ENCODE peak calls at places on chromosomes 11 and 22, in five cellular contexts. J is IMR-90, K is HCT116, W is fibroblast of lung, Z is mesendoderm. R is an unnamed sample.

GRCh38 chr11:68043029-68043348 is 4.2 kb downstream of the TCIRG1 start:
- DNase-seq in J (no peak), K (no peak), W (no peak), Z (no peak), R (no peak)

GRCh38 chr22:38733329-38734202 is 22.2 kb downstream of the SUN2 start:
- DNase-seq in J (peak; percentile 55), K (no peak), W (peak; percentile 53), Z (no peak), R (peak; percentile 86)

GRCh38 chr22:45896153-45896951 is 80.6 kb downstream of the WNT7B start:
- DNase-seq in J (no peak), K (no peak), W (no peak), Z (peak; percentile 75), R (peak; percentile 84)

GRCh38 chr11:64872790-64873488 is 5.5 kb downstream of the EHD1 start:
- DNase-seq in J (no peak), K (no peak), W (no peak), Z (no peak), R (no peak)

GRCh38 chr22:24521791-24522245 is 26.7 kb downstream of the UPB1 start:
- DNase-seq in J (peak; percentile 60), K (peak; percentile 86), W (peak; percentile 52), Z (peak; percentile 95), R (peak; percentile 92)

GRCh38 chr22:46050916-46051614 is 74.1 kb upstream of the WNT7B start:
- DNase-seq in J (no peak), K (no peak), W (no peak), Z (no peak), R (peak; percentile 35)

GRCh38 chr22:26581769-26582168 is 8.2 kb downstream of the TPST2 start:
- DNase-seq in J (no peak), K (no peak), W (no peak), Z (no peak), R (no peak)

GRCh38 chr22:36816635-36817428 is at the start of gene PVALB:
- DNase-seq in J (peak; percentile 13), K (no peak), W (peak; percentile 22), Z (peak; percentile 38), R (peak; percentile 79)

GRCh38 chr22:38038426-38038825 is 18.8 kb upstream of the PICK1 start:
- DNase-seq in J (no peak), K (no peak), W (no peak), Z (no peak), R (no peak)

GRCh38 chr11:61775106-61775505 is 17.3 kb downstream of the TMEM258 start:
- DNase-seq in J (no peak), K (no peak), W (no peak), Z (no peak), R (no peak)

GRCh38 chr11:85694385-85694980 is 8.5 kb upstream of the CCDC89 start:
- DNase-seq in J (peak; percentile 71), K (peak; percentile 18), W (peak; percentile 81), Z (peak; percentile 46), R (no peak)

GRCh38 chr11:134725939-134726639 is 314.0 kb upstream of the B3GAT1 start:
- DNase-seq in J (no peak), K (peak; percentile 35), W (no peak), Z (peak; percentile 46), R (peak; percentile 71)

GRCh38 chr11:81007046-81007445 is 1566.2 kb upstream of the TENM4 start:
- DNase-seq in J (peak; percentile 14), K (no peak), W (peak; percentile 72), Z (no peak), R (no peak)

GRCh38 chr22:41446057-41446501 is 522 bp downstream of the TOB2 start:
- DNase-seq in J (no peak), K (no peak), W (no peak), Z (no peak), R (peak; percentile 67)

GRCh38 chr11:122394326-122394725 is 261.2 kb upstream of the UBASH3B start:
- DNase-seq in J (no peak), K (no peak), W (no peak), Z (no peak), R (no peak)

GRCh38 chr11:43825217-43825816 is 55.3 kb upstream of the ALKBH3 start:
- DNase-seq in J (peak; percentile 35), K (peak; percentile 31), W (peak; percentile 55), Z (peak; percentile 41), R (peak; percentile 54)

GRCh38 chr11:75625970-75626691 is 42.7 kb downstream of the MAP6 start:
- DNase-seq in J (peak; percentile 95), K (no peak), W (peak; percentile 90), Z (peak; percentile 73), R (no peak)

GRCh38 chr22:26949193-26949592 is 291.8 kb downstream of the MIAT start:
- DNase-seq in J (peak; percentile 19), K (no peak), W (peak; percentile 12), Z (peak; percentile 15), R (peak; percentile 80)

GRCh38 chr11:38543311-38543710 is 1945.3 kb upstream of the RAG2 start:
- DNase-seq in J (peak; percentile 41), K (no peak), W (peak; percentile 46), Z (peak; percentile 16), R (no peak)

GRCh38 chr11:61923166-61924015 is 6.0 kb upstream of the RAB3IL1 start:
- DNase-seq in J (peak; percentile 63), K (no peak), W (peak; percentile 73), Z (peak; percentile 83), R (peak; percentile 81)

GRCh38 chr11:65767406-65767805 is 13.4 kb downstream of the AP5B1 start:
- DNase-seq in J (no peak), K (no peak), W (peak; percentile 59), Z (no peak), R (no peak)

GRCh38 chr11:1906623-1907423 is 12.7 kb upstream of the TNNT3 start:
- DNase-seq in J (no peak), K (no peak), W (no peak), Z (no peak), R (peak; percentile 62)

GRCh38 chr11:93389737-93390136 is 59.2 kb downstream of the DEUP1 start:
- DNase-seq in J (no peak), K (no peak), W (no peak), Z (no peak), R (no peak)

GRCh38 chr11:89498845-89499448 is 7.8 kb upstream of the NOX4 start:
- DNase-seq in J (no peak), K (peak; percentile 13), W (no peak), Z (peak; percentile 39), R (no peak)

GRCh38 chr11:109166441-109166840 is 255.5 kb upstream of the C11orf87 start:
- DNase-seq in J (no peak), K (no peak), W (no peak), Z (no peak), R (no peak)

GRCh38 chr11:120413480-120413879 is 77.3 kb downstream of the ARHGEF12 start:
- DNase-seq in J (peak; percentile 85), K (no peak), W (peak; percentile 40), Z (no peak), R (no peak)

GRCh38 chr11:118947091-118947490 is 9.0 kb upstream of the UPK2 start:
- DNase-seq in J (no peak), K (no peak), W (no peak), Z (no peak), R (no peak)

GRCh38 chr11:66289548-66290331 is 797 bp upstream of the YIF1A start:
- DNase-seq in J (no peak), K (no peak), W (no peak), Z (peak; percentile 94), R (peak; percentile 96)

GRCh38 chr22:39662677-39663034 is 92.1 kb downstream of the CACNA1I start:
- DNase-seq in J (no peak), K (no peak), W (no peak), Z (peak; percentile 32), R (no peak)

GRCh38 chr22:46501701-46502100 is 35.7 kb downstream of the CELSR1 start:
- DNase-seq in J (peak; percentile 76), K (no peak), W (peak; percentile 9), Z (no peak), R (no peak)

GRCh38 chr11:77039491-77040400 is 5.5 kb downstream of the B3GNT6 start:
- DNase-seq in J (peak; percentile 33), K (no peak), W (peak; percentile 42), Z (peak; percentile 81), R (peak; percentile 89)

GRCh38 chr11:110323786-110324185 is 27.4 kb upstream of the RDX start:
- DNase-seq in J (no peak), K (no peak), W (no peak), Z (no peak), R (no peak)

GRCh38 chr22:24416095-24416494 is 11.3 kb upstream of the ADORA2A start:
- DNase-seq in J (no peak), K (no peak), W (no peak), Z (no peak), R (no peak)

GRCh38 chr22:35313311-35314121 is 13.8 kb downstream of the TOM1 start:
- DNase-seq in J (peak; percentile 96), K (no peak), W (peak; percentile 69), Z (no peak), R (no peak)

DNA sequence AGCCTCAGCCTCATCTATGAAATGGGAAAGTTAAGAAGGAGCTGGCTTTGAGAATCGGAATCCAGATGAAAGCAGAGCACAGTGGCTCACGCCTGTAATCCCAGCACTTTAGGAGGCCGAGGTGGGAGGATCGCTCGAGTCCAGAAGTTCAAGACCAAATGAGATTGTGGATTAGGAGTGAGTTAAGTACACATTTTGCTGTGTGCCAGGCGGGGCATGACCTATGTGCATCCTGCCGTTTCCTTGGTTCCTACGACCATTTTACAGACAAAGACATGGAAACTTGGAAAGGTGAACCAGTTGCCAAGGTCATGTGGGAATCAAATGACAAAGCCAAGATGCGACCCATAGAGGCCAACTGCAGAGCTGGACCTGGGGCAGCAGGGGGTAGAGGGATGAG is 4.2 kb downstream of the PLA2G3 start:
- DNase-seq in J (no peak), K (no peak), W (no peak), Z (no peak), R (no peak)
- H3K9ac ChIP-seq in J (no peak overlapping the region), K (no peak overlapping the region), W (no peak overlapping the region), Z (no peak overlapping the region), R (no peak overlapping the region)

DNA sequence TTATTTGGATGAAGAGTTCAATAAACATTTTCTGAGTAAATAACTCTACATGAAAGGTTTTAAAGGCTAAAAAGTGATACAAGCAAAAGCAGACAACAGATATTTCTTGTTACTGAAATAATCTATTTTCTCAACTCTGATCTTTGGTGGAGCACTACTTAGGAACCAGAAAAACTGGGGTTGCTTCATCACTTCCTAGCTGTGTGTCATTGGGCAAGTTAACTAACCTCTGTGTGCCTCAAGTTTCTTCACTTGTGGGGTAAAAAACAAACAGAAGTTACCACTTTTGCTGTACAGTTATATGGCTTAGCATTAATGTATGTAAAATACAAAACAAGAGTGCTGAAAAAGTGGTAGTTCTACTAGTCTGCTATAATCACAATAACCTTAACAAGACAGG is 5.6 kb downstream of the MAPK1 start:
- DNase-seq in J (no peak), K (no peak), W (no peak), Z (no peak), R (no peak)
- H3K27ac ChIP-seq in J (no peak overlapping the region), K (no peak overlapping the region), W (no peak overlapping the region), Z (no peak overlapping the region), R (no peak overlapping the region)

GRCh38 chr11:12017243-12017678 is 8.8 kb upstream of the DKK3 start:
- DNase-seq in J (peak; percentile 85), K (no peak), W (peak; percentile 66), Z (no peak), R (no peak)
- H3K9ac ChIP-seq in J (no peak overlapping the region), K (no peak overlapping the region), W (no peak overlapping the region), Z (no peak overlapping the region), R (no peak overlapping the region)

DNA sequence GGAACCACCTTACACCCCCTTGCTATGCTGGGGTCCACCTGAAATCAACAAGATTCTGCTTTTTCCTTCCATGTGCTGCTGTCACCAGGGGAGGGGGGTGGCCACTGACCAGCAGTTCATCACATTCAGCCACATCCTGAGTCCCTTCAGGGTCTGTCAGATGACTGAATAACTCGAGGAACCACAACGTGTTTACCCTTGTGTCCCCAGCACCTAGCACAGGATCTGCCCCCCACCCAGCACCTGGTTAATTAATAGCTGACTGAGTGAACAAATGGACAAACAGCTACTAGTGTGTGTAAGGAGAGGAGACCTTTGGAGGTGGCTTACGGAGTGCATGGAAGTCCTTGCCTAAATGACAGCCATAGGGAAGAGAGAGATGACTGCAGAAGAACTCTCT is 119.5 kb upstream of the NCAM1 start:
- DNase-seq in J (no peak), K (no peak), W (no peak), Z (no peak), R (no peak)
- H3K27ac ChIP-seq in J (no peak overlapping the region), K (no peak overlapping the region), W (no peak overlapping the region), Z (no peak overlapping the region), R (no peak overlapping the region)

R was measured in endodermal cell.